ENCODE peak calls at places on chromosome 7, in eight cellular contexts. U, M, O, T, Y, C, N and R are unnamed samples.

GRCh38 chr7:1015631-1016121 is 28.7 kb upstream of the GPR146 start:
- DNase-seq in T (no peak), Y (no peak), U (no peak), O (peak), C (no peak), N (no peak), M (no peak), R (no peak)

GRCh38 chr7:121994625-121995410 is 121.9 kb downstream of the PTPRZ1 start:
- DNase-seq in C (peak), M (peak), O (peak), U (peak), T (no peak), N (peak), Y (peak), R (peak)

GRCh38 chr7:48109848-48110663 is 21.0 kb downstream of the UPP1 start:
- DNase-seq in O (peak), Y (peak), U (peak), N (peak), T (peak), M (no peak), C (peak), R (peak)

GRCh38 chr7:157549612-157550299 is 213.0 kb downstream of the DNAJB6 start:
- DNase-seq in M (no peak), O (no peak), Y (no peak), N (no peak), C (no peak), T (no peak), U (no peak), R (no peak)

GRCh38 chr7:48992816-48993215 is 68.5 kb downstream of the CDC14C start:
- DNase-seq in U (no peak), O (peak), C (peak), M (no peak), N (no peak), Y (no peak), T (no peak), R (no peak)

GRCh38 chr7:919114-919442 is 35.4 kb downstream of the ADAP1 start:
- DNase-seq in N (peak), Y (no peak), O (no peak), M (no peak), T (no peak), U (no peak), C (no peak), R (no peak)

GRCh38 chr7:115346685-115347084 is 424.8 kb downstream of the MDFIC start:
- DNase-seq in Y (no peak), M (no peak), C (no peak), U (no peak), T (no peak), N (no peak), O (no peak), R (no peak)

GRCh38 chr7:2729893-2730716 is 42.1 kb downstream of the AMZ1 start:
- DNase-seq in O (no peak), U (no peak), C (no peak), T (no peak), Y (no peak), M (no peak), N (no peak), R (no peak)

GRCh38 chr7:44144426-44144967 is 3.4 kb upstream of the MYL7 start:
- DNase-seq in Y (no peak), U (no peak), T (no peak), M (no peak), N (no peak), C (no peak), O (no peak), R (no peak)

GRCh38 chr7:73556208-73557107 is 1.0 kb downstream of the BCL7B start:
- DNase-seq in U (no peak), N (no peak), Y (peak), T (no peak), O (no peak), C (no peak), M (no peak), R (no peak)

GRCh38 chr7:47074702-47075153 is 507.2 kb downstream of the TNS3 start:
- DNase-seq in M (no peak), U (no peak), O (no peak), N (no peak), C (no peak), T (no peak), Y (no peak), R (no peak)

GRCh38 chr7:154581251-154581890 is 421.6 kb downstream of the PAXIP1 start:
- DNase-seq in M (no peak), O (no peak), Y (no peak), U (no peak), T (no peak), C (no peak), N (no peak), R (no peak)

GRCh38 chr7:141665208-141666035 is 36.5 kb downstream of the DENND11 start:
- DNase-seq in O (no peak), C (no peak), U (no peak), N (no peak), T (no peak), Y (no peak), M (no peak), R (no peak)

GRCh38 chr7:23494009-23494408 is 23.7 kb upstream of the IGF2BP3 start:
- DNase-seq in Y (no peak), C (no peak), U (no peak), M (no peak), O (no peak), N (no peak), T (no peak), R (no peak)

GRCh38 chr7:76352193-76352592 is 6.6 kb downstream of the YWHAG start:
- DNase-seq in Y (no peak), M (no peak), T (no peak), O (no peak), N (no peak), U (no peak), C (no peak), R (no peak)

GRCh38 chr7:99693427-99694200 is 13.8 kb upstream of the CYP3A5 start:
- DNase-seq in M (no peak), T (no peak), U (no peak), Y (no peak), C (no peak), O (no peak), N (peak), R (no peak)

GRCh38 chr7:48052748-48053147 is 17.4 kb downstream of the C7orf57 start:
- DNase-seq in O (peak), M (peak), C (no peak), U (no peak), Y (peak), T (no peak), N (no peak), R (no peak)

GRCh38 chr7:18126274-18126673 is 98.6 kb upstream of the PRPS1L1 start:
- DNase-seq in C (no peak), U (no peak), N (no peak), M (no peak), Y (no peak), O (no peak), T (no peak), R (no peak)

GRCh38 chr7:47380325-47381131 is 201.4 kb downstream of the TNS3 start:
- DNase-seq in O (no peak), N (peak), Y (peak), C (no peak), T (no peak), M (no peak), U (no peak), R (no peak)

GRCh38 chr7:87534072-87534471 is 58.6 kb upstream of the ABCB4 start:
- DNase-seq in U (no peak), Y (no peak), N (no peak), O (no peak), M (no peak), C (no peak), T (no peak), R (no peak)

GRCh38 chr7:22219036-22219435 is 137.9 kb downstream of the RAPGEF5 start:
- DNase-seq in N (no peak), C (no peak), T (no peak), U (no peak), O (no peak), Y (no peak), M (no peak), R (no peak)

GRCh38 chr7:51069411-51070083 is 247.1 kb downstream of the COBL start:
- DNase-seq in T (no peak), O (no peak), U (no peak), Y (no peak), M (no peak), N (no peak), C (peak), R (no peak)

GRCh38 chr7:30869794-30870491 is 41.7 kb upstream of the AQP1 start:
- DNase-seq in N (no peak), Y (peak), T (no peak), C (peak), M (no peak), U (no peak), O (no peak), R (no peak)

GRCh38 chr7:55260171-55260570 is 105.0 kb upstream of the LANCL2 start:
- DNase-seq in U (no peak), N (no peak), Y (no peak), O (peak), M (no peak), C (no peak), T (no peak), R (no peak)

GRCh38 chr7:137944168-137944567 is 57.7 kb downstream of the CREB3L2 start:
- DNase-seq in Y (no peak), N (no peak), T (no peak), M (no peak), U (no peak), C (no peak), O (no peak), R (no peak)

GRCh38 chr7:67794544-67794943 is 797.9 kb downstream of the TYW1 start:
- DNase-seq in O (no peak), N (no peak), M (no peak), Y (no peak), U (no peak), C (no peak), T (no peak), R (no peak)

GRCh38 chr7:33707427-33707826 is 197.9 kb upstream of the BMPER start:
- DNase-seq in M (no peak), T (no peak), U (no peak), C (no peak), Y (no peak), N (no peak), O (no peak), R (no peak)

GRCh38 chr7:55019329-55019690 is 493 bp downstream of the EGFR start:
- DNase-seq in O (no peak), N (peak), T (no peak), U (no peak), M (no peak), C (no peak), Y (peak), R (no peak)

GRCh38 chr7:93958651-93959050 is 37.1 kb downstream of the GNG11 start:
- DNase-seq in M (no peak), U (no peak), T (peak), N (no peak), Y (no peak), C (no peak), O (no peak), R (no peak)

GRCh38 chr7:7639847-7640220 is 718 bp upstream of the UMAD1 start:
- DNase-seq in Y (peak), M (peak), C (peak), N (peak), O (no peak), T (no peak), U (no peak), R (no peak)